ENCODE peak calls at places on chromosomes 5 and 9, in seven cellular contexts. Q is breast epithelium; H is iPS DF 6.9; K is cardiac septum; V is progenitor cell of endocrine pancreas; C is RPMI7951; T is activated CD4-positive, alpha-beta T cell treated with anti-CD3 and anti-CD28 coated beads, Interleukin-2, amount 10 ng/mL, durations not matched to agents 7 days and 5 days. M is an unnamed sample.

GRCh38 chr5:172839669-172840068 is 5.6 kb downstream of the ERGIC1 start:
- DNase-seq in Q (peak; percentile 53), H (no peak), K (no peak), V (no peak), C (no peak), T (no peak), M (no peak)

GRCh38 chr9:114687034-114687433 is 5.0 kb upstream of the TEX48 start:
- DNase-seq in Q (no peak), H (no peak), K (no peak), V (no peak), C (no peak), T (no peak), M (no peak)

GRCh38 chr5:103847060-103847459 is 284.5 kb upstream of the NUDT12 start:
- DNase-seq in Q (no peak), H (no peak), K (no peak), V (no peak), C (peak; percentile 24), T (no peak), M (no peak)

GRCh38 chr5:171226096-171226495 is 83.0 kb upstream of the TLX3 start:
- DNase-seq in Q (no peak), H (no peak), K (no peak), V (no peak), C (no peak), T (no peak), M (no peak)

GRCh38 chr5:173925449-173926071 is 37.4 kb downstream of the CPEB4 start:
- DNase-seq in Q (no peak), H (no peak), K (peak; percentile 80), V (no peak), C (peak; percentile 52), T (peak; percentile 51), M (no peak)

GRCh38 chr5:1772634-1773033 is 27.0 kb downstream of the MRPL36 start:
- DNase-seq in Q (no peak), H (no peak), K (no peak), V (no peak), C (peak; percentile 62), T (no peak), M (no peak)

GRCh38 chr9:36163840-36164175 is 5.4 kb upstream of the CCIN start:
- DNase-seq in Q (no peak), H (no peak), K (no peak), V (no peak), C (no peak), T (no peak), M (peak; percentile 11)

GRCh38 chr5:36059571-36060515 is 6.8 kb downstream of the UGT3A2 start:
- DNase-seq in Q (no peak), H (no peak), K (no peak), V (no peak), C (peak; percentile 69), T (no peak), M (no peak)

GRCh38 chr9:36142510-36143161 is 6.1 kb downstream of the GLIPR2 start:
- DNase-seq in Q (no peak), H (no peak), K (peak; percentile 76), V (no peak), C (peak; percentile 16), T (no peak), M (no peak)

GRCh38 chr9:68705636-68706578 is 867 bp downstream of the PIP5K1B start:
- DNase-seq in Q (no peak), H (no peak), K (peak; percentile 82), V (peak; percentile 17), C (no peak), T (peak; percentile 8), M (peak; percentile 35)

GRCh38 chr9:137320555-137321384 is 18.7 kb upstream of the NRARP start:
- DNase-seq in Q (no peak), H (no peak), K (no peak), V (no peak), C (no peak), T (peak; percentile 41), M (no peak)

GRCh38 chr5:125870271-125870670 is 552.9 kb upstream of the GRAMD2B start:
- DNase-seq in Q (no peak), H (no peak), K (no peak), V (no peak), C (peak; percentile 80), T (no peak), M (no peak)

GRCh38 chr9:92764381-92764987 is at the start of gene BICD2:
- DNase-seq in Q (no peak), H (no peak), K (no peak), V (peak; percentile 18), C (no peak), T (no peak), M (no peak)

GRCh38 chr9:123568691-123569342 is 212.8 kb downstream of the CRB2 start:
- DNase-seq in Q (no peak), H (no peak), K (no peak), V (no peak), C (peak; percentile 13), T (no peak), M (no peak)

GRCh38 chr9:121976751-121977150 is 116.4 kb downstream of the TTLL11 start:
- DNase-seq in Q (no peak), H (no peak), K (no peak), V (no peak), C (peak; percentile 29), T (no peak), M (no peak)

GRCh38 chr5:116013207-116013777 is 19.0 kb upstream of the ARL14EPL start:
- DNase-seq in Q (no peak), H (no peak), K (no peak), V (no peak), C (no peak), T (no peak), M (no peak)

GRCh38 chr5:11797132-11797531 is 107.1 kb downstream of the CTNND2 start:
- DNase-seq in Q (no peak), H (no peak), K (no peak), V (no peak), C (no peak), T (no peak), M (no peak)

GRCh38 chr9:21709464-21710058 is 92.9 kb upstream of the MTAP start:
- DNase-seq in Q (peak; percentile 44), H (peak; percentile 31), K (no peak), V (peak; percentile 23), C (peak; percentile 54), T (peak; percentile 78), M (no peak)

GRCh38 chr5:55143624-55144023 is 16.3 kb upstream of the GPX8 start:
- DNase-seq in Q (no peak), H (no peak), K (no peak), V (no peak), C (no peak), T (no peak), M (no peak)

GRCh38 chr5:132557425-132557805 is 638 bp downstream of the RAD50 start:
- DNase-seq in Q (no peak), H (no peak), K (no peak), V (no peak), C (peak; percentile 47), T (peak; percentile 33), M (no peak)

M was measured in frontal cortex.